ENCODE peak calls at places on chromosomes 13 and 19, in eight cellular contexts. Z is Peyer's patch; T is lung microvascular endothelial cell; O is NCI-H2107; H is cardiac fibroblast; G is stimulated activated CD4-positive, alpha-beta T cell treated with anti-CD3 and anti-CD28 coated beads, Interleukin-2, amount 100 ng/mL, for 48 hours; B is DMS 273 treated with DMSO at 0.1 percent for 48 hours; Q is PC-3. R is an unnamed sample.

GRCh38 chr13:110560606-110561334 is 752 bp downstream of the RAB20 start:
- DNase-seq in T (peak), O (no peak), G (no peak), Q (peak), H (peak), B (no peak), Z (no peak), R (no peak)

GRCh38 chr19:38055655-38056521 is 148.9 kb downstream of the SIPA1L3 start:
- DNase-seq in O (no peak), T (no peak), G (no peak), Q (no peak), H (peak), Z (no peak), B (peak), R (no peak)

GRCh38 chr19:58182577-58182988 is 278 bp upstream of the ZNF274 start:
- DNase-seq in Z (no peak), B (no peak), T (no peak), G (peak), O (no peak), Q (no peak), H (no peak), R (peak)

GRCh38 chr19:7681336-7682174 is 922 bp downstream of the TRAPPC5 start:
- DNase-seq in T (peak), Z (peak), B (no peak), O (no peak), Q (peak), H (peak), G (peak), R (peak)

GRCh38 chr13:50529154-50529882 is 314.2 kb downstream of the DLEU7 start:
- DNase-seq in T (peak), G (no peak), B (peak), Z (peak), H (peak), Q (peak), O (peak), R (peak)

GRCh38 chr13:26682606-26683005 is 78.0 kb downstream of the GPR12 start:
- DNase-seq in G (no peak), H (no peak), Z (no peak), B (no peak), T (no peak), Q (no peak), O (no peak), R (no peak)

GRCh38 chr13:27704681-27705080 is 83.0 kb downstream of the POLR1D start:
- DNase-seq in Q (no peak), T (peak), B (no peak), G (no peak), O (no peak), Z (no peak), H (no peak), R (no peak)

GRCh38 chr13:36157475-36157874 is 26.3 kb upstream of the DCLK1 start:
- DNase-seq in G (no peak), O (no peak), T (no peak), B (no peak), H (no peak), Z (no peak), Q (no peak), R (no peak)

GRCh38 chr13:33179463-33179862 is 106.1 kb downstream of the STARD13 start:
- DNase-seq in T (no peak), Q (no peak), Z (no peak), O (no peak), H (no peak), G (no peak), B (no peak), R (no peak)

GRCh38 chr13:20993211-20993610 is 68.2 kb downstream of the LATS2 start:
- DNase-seq in O (no peak), B (no peak), T (no peak), Q (no peak), Z (no peak), H (no peak), G (no peak), R (no peak)

GRCh38 chr19:17339088-17339741 is 1.9 kb downstream of the GTPBP3 start:
- DNase-seq in O (no peak), G (peak), T (no peak), H (no peak), B (no peak), Q (no peak), Z (no peak), R (peak)

GRCh38 chr19:32351807-32352630 is 6.6 kb downstream of the ZNF507 start:
- DNase-seq in H (peak), O (no peak), Z (no peak), T (peak), G (no peak), B (no peak), Q (peak), R (no peak)

GRCh38 chr19:2214253-2214652 is 21.9 kb downstream of the PLEKHJ1 start:
- DNase-seq in T (no peak), O (no peak), Q (no peak), Z (no peak), H (no peak), G (no peak), B (no peak), R (no peak)

GRCh38 chr19:5128932-5129389 is 160.0 kb downstream of the KDM4B start:
- DNase-seq in O (no peak), T (no peak), G (no peak), Q (no peak), H (peak), Z (no peak), B (no peak), R (no peak)

GRCh38 chr19:40254714-40255418 is 28.4 kb upstream of the CCNP start:
- DNase-seq in Q (no peak), G (no peak), H (no peak), T (no peak), Z (no peak), O (no peak), B (no peak), R (no peak)